ENCODE peak calls at places on chromosomes 3 and 15, in nine cellular contexts. C is esophagus squamous epithelium, P is nephron progenitor cell, V is choroid plexus epithelial cell, G is upper lobe of right lung, Z is uterus, I is ovary, A is pancreas, T is neural crest cell. B is an unnamed sample.

GRCh38 chr3:14774431-14774830 is 44.3 kb upstream of the FGD5 start:
- DNase-seq in C (no peak), P (no peak), V (no peak), G (peak), Z (peak), I (peak), A (no peak), T (no peak), B (no peak)

GRCh38 chr3:81758275-81758674 is 3.2 kb downstream of the GBE1 start:
- DNase-seq in C (no peak), P (no peak), V (peak), G (no peak), Z (peak), I (no peak), A (no peak), T (no peak), B (peak)

GRCh38 chr15:65963358-65963757 is 94.1 kb downstream of the RAB11A start:
- DNase-seq in C (no peak), P (no peak), V (no peak), G (no peak), Z (no peak), I (no peak), A (no peak), T (no peak), B (no peak)

GRCh38 chr3:150414273-150414672 is 6.2 kb downstream of the TSC22D2 start:
- DNase-seq in C (no peak), P (no peak), V (peak), G (no peak), Z (no peak), I (no peak), A (no peak), T (no peak), B (peak)

GRCh38 chr3:115486880-115487279 is 136.4 kb upstream of the GAP43 start:
- DNase-seq in C (no peak), P (no peak), V (no peak), G (no peak), Z (no peak), I (no peak), A (no peak), T (no peak), B (no peak)

GRCh38 chr3:114880078-114880477 is 267.0 kb downstream of the ZBTB20 start:
- DNase-seq in C (no peak), P (no peak), V (peak), G (no peak), Z (no peak), I (peak), A (peak), T (peak), B (no peak)

GRCh38 chr3:100033184-100033583 is 81.1 kb downstream of the FILIP1L start:
- DNase-seq in C (no peak), P (no peak), V (peak), G (no peak), Z (no peak), I (peak), A (no peak), T (no peak), B (peak)

GRCh38 chr15:57146394-57147140 is 228.1 kb downstream of the TCF12 start:
- DNase-seq in C (no peak), P (no peak), V (peak), G (no peak), Z (no peak), I (no peak), A (no peak), T (no peak), B (peak)

GRCh38 chr15:71634820-71635219 is 175.5 kb upstream of the NR2E3 start:
- DNase-seq in C (no peak), P (no peak), V (no peak), G (no peak), Z (no peak), I (no peak), A (no peak), T (no peak), B (peak)

GRCh38 chr3:127172670-127173515 is 20.0 kb upstream of the PRR23E start:
- DNase-seq in C (no peak), P (peak), V (peak), G (peak), Z (no peak), I (peak), A (no peak), T (no peak), B (peak)

GRCh38 chr3:123749716-123750115 is 134.4 kb downstream of the MYLK start:
- DNase-seq in C (no peak), P (no peak), V (peak), G (no peak), Z (no peak), I (no peak), A (no peak), T (no peak), B (peak)

GRCh38 chr15:41899854-41900442 is 6.1 kb upstream of the SPTBN5 start:
- DNase-seq in C (no peak), P (no peak), V (no peak), G (no peak), Z (no peak), I (no peak), A (no peak), T (no peak), B (no peak)

GRCh38 chr3:180601688-180602666 is at the start of gene TTC14:
- DNase-seq in C (peak), P (peak), V (peak), G (peak), Z (peak), I (peak), A (peak), T (peak), B (peak)
- TF ChIP-seq CTCF in C (no peak), P (no peak), V (no peak), G (no peak), Z (no peak), I (no peak), A (no peak), T (no peak), B (peak)

GRCh38 chr15:88986949-88987589 is 73.9 kb upstream of the MFGE8 start:
- DNase-seq in C (no peak), P (no peak), V (no peak), G (no peak), Z (no peak), I (no peak), A (no peak), T (no peak), B (no peak)
- TF ChIP-seq CTCF in C (no peak), P (no peak), V (no peak), G (no peak), Z (no peak), I (no peak), A (no peak), T (no peak), B (no peak)

DNA sequence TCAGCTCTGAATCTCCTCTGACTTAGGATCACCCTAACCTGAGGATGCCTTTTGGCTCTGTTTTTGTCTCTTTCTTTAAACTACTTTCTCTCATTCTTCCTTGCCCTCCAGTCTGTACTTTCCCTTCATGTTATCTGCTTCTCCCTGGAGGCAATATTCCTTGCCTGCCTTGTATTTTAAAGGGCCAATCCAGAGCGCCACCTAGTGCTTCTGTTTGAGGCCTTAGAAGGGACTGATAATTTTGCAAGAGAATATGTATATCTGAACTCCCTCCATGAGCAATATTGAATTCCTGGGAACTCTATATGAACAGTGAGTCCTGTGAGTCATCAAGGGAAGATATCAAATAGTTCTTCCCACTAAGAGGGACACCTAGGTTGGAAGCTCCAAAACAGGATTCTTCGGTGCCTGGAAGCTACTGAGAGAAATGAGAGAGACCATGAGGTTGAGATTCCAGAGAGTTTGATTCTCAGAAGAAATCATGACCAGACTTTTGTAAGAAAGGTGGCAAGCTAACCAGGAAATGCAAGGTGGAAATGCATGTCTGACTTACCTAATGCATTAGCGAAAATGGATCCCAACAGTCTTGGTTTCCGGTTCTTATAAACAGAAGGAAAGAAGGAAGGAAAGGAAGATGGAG is 203.8 kb upstream of the CD96 start:
- DNase-seq in C (no peak), P (peak), V (peak), G (no peak), Z (no peak), I (peak), A (peak), T (peak), B (peak)
- TF ChIP-seq CTCF in C (peak), P (peak), V (peak), G (peak), Z (no peak), I (no peak), A (peak), T (peak), B (peak)

DNA sequence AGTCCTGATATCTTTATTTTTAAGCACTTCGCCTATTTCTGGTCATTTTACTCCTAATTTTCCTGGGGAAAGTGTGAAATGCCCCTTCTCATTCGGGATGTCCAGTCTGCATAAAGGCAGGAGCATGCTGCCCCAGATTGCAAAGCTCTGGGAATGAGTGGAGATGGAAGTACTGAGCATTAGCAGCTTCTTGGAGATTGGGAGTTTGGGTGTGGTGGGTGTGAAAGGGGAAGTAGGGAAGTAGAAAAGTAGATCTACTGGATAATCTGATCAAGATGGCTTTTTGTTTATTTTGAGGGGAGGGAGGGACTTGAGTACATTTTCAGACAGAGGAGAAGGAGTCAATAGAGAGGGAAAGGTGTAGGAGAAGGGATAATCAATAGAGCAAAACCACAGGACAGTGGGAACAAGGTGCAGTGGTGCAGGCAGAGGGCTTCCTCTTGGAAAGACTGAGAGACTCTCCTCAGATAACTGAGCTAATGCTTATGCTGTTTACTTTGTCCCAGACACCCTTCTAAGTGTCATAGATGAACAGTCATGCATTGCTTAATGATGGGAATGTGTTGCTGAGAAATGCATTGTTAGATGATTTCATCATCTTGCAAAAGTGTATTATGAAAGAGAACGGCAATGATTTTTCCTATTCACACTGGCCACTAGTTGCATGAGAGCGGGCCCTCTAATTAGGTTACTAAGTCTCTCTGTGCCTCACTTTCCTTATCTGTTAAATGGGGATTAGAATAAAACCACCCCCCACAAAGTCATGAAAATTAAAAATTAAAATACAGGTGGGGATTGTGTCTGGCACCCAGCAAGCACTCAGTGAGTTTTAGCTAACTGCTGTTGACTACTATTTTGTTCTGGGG is 45.5 kb downstream of the PHLDB2 start:
- DNase-seq in C (no peak), P (no peak), V (peak), G (no peak), Z (no peak), I (no peak), A (no peak), T (no peak), B (peak)
- TF ChIP-seq CTCF in C (peak), P (no peak), V (peak), G (no peak), Z (peak), I (no peak), A (no peak), T (no peak), B (peak)

GRCh38 chr3:30112904-30113484 is 493.4 kb upstream of the TGFBR2 start:
- DNase-seq in C (no peak), P (no peak), V (peak), G (no peak), Z (no peak), I (no peak), A (no peak), T (no peak), B (peak)

GRCh38 chr3:30114918-30115317 is 491.5 kb upstream of the TGFBR2 start:
- DNase-seq in C (no peak), P (no peak), V (no peak), G (no peak), Z (no peak), I (no peak), A (no peak), T (no peak), B (no peak)

DNA sequence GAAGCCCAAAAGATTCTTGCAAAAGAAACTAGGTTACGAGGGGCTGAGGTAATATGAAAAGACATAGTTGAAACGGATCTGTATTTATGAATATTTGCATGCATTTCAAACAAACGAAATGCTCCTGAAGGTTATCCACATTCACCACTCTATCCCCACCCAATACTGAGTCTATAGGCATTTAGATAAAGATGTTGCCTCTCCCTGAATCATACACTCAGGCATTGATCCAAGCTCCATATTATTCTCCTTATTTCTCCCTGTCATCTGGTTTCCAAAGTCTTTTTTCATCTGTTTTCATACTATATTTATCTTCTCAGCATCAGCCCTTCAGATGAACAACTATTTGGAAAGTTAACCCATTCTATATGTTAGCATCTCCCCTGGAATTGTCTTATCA is 492.5 kb upstream of the TGFBR2 start:
- DNase-seq in C (no peak), P (no peak), V (no peak), G (no peak), Z (no peak), I (no peak), A (no peak), T (no peak), B (no peak)
- TF ChIP-seq CTCF in C (no peak), P (no peak), V (no peak), G (no peak), Z (no peak), I (no peak), A (no peak), T (no peak), B (no peak)

DNA sequence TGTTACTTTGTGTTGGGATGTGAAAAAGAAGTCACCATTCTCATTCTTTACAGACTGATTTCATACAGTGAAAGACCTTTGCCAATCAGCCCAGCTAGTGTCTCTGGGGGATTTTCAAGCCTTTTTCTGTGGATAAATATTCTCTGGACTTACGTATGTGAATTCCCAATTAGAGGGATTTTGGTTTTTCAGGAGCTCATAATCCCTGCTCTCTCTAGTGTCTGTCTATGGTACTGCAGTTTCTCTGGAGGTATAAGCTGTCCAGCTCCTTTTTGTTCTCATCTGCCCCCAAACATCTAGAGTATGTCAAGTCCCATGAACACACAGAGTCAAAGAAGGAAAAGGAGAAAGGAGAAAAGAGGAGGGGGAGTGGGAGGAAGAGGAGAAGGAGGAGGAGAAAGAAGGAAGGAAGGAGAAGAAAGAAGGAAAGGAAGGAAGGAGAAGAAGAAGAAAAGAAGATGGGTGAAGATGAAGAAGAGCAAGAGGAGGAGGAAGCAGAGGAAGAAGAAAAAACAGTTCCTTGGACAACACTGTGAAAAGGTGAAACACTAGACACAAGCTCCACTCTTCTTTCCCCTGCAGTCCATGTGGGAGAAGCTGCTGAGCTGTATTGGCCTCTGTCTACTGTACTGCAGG is 218.6 kb downstream of the GREM1 start:
- DNase-seq in C (no peak), P (no peak), V (peak), G (no peak), Z (no peak), I (no peak), A (no peak), T (no peak), B (peak)
- TF ChIP-seq CTCF in C (peak), P (peak), V (peak), G (peak), Z (peak), I (no peak), A (peak), T (peak), B (peak)

GRCh38 chr3:3107181-3107580 is 3.0 kb downstream of the IL5RA start:
- DNase-seq in C (no peak), P (no peak), V (no peak), G (no peak), Z (no peak), I (no peak), A (no peak), T (no peak), B (no peak)

GRCh38 chr3:3110749-3111361 is 681 bp upstream of the IL5RA start:
- DNase-seq in C (no peak), P (no peak), V (no peak), G (no peak), Z (no peak), I (no peak), A (no peak), T (no peak), B (no peak)

GRCh38 chr3:3110299-3110630 is at the start of gene IL5RA:
- DNase-seq in C (no peak), P (no peak), V (peak), G (no peak), Z (no peak), I (no peak), A (no peak), T (no peak), B (no peak)

GRCh38 chr3:3107858-3108257 is 2.3 kb downstream of the IL5RA start:
- DNase-seq in C (no peak), P (no peak), V (no peak), G (no peak), Z (no peak), I (no peak), A (no peak), T (no peak), B (no peak)

GRCh38 chr3:3109407-3110298 is 521 bp downstream of the IL5RA start:
- DNase-seq in C (no peak), P (no peak), V (no peak), G (no peak), Z (no peak), I (no peak), A (no peak), T (no peak), B (no peak)
- TF ChIP-seq CTCF in C (no peak), P (no peak), V (no peak), G (no peak), Z (no peak), I (no peak), A (no peak), T (no peak), B (no peak)

GRCh38 chr15:46277994-46278885 is 643.4 kb downstream of the SQOR start:
- DNase-seq in C (no peak), P (no peak), V (no peak), G (no peak), Z (no peak), I (no peak), A (peak), T (no peak), B (no peak)
- TF ChIP-seq CTCF in C (no peak), P (no peak), V (no peak), G (no peak), Z (no peak), I (no peak), A (no peak), T (no peak), B (no peak)

GRCh38 chr3:192409838-192410683 is 317.3 kb downstream of the FGF12 start:
- DNase-seq in C (no peak), P (peak), V (no peak), G (no peak), Z (no peak), I (no peak), A (no peak), T (peak), B (no peak)
- TF ChIP-seq CTCF in C (no peak), P (no peak), V (no peak), G (no peak), Z (no peak), I (no peak), A (no peak), T (no peak), B (no peak)

GRCh38 chr3:64687781-64688515 is at the start of gene ADAMTS9:
- DNase-seq in C (no peak), P (peak), V (peak), G (peak), Z (peak), I (peak), A (peak), T (peak), B (no peak)
- TF ChIP-seq CTCF in C (no peak), P (no peak), V (peak), G (no peak), Z (peak), I (no peak), A (no peak), T (peak), B (no peak)